ENCODE peak calls at places on chromosomes 1 and 21, in five cellular contexts. One of them, this sample, is unnamed.

GRCh38 chr1:153375511-153375910 is at the start of gene S100A12:
- DNase-seq in transverse colon: no peak
- DNase-seq in fibroblast of pulmonary artery: peak
- DNase-seq in AG04449: peak
- DNase-seq in left lung: no peak
- DNase-seq in this sample: no peak

GRCh38 chr1:94398356-94398755 is 19.8 kb upstream of the ABCD3 start:
- DNase-seq in fibroblast of pulmonary artery: no peak
- DNase-seq in AG04449: no peak
- DNase-seq in transverse colon: no peak
- DNase-seq in left lung: no peak
- DNase-seq in this sample: no peak

GRCh38 chr1:1267488-1268283 is 6.0 kb downstream of the UBE2J2 start:
- DNase-seq in left lung: no peak
- DNase-seq in transverse colon: no peak
- DNase-seq in AG04449: no peak
- DNase-seq in fibroblast of pulmonary artery: no peak
- DNase-seq in this sample: no peak

GRCh38 chr1:98991127-98992003 is 13.3 kb downstream of the PLPPR5 start:
- DNase-seq in fibroblast of pulmonary artery: peak
- DNase-seq in transverse colon: no peak
- DNase-seq in AG04449: peak
- DNase-seq in left lung: no peak
- DNase-seq in this sample: no peak

GRCh38 chr1:55277377-55278130 is 62.4 kb upstream of the USP24 start:
- DNase-seq in fibroblast of pulmonary artery: peak
- DNase-seq in AG04449: no peak
- DNase-seq in left lung: peak
- DNase-seq in transverse colon: peak
- DNase-seq in this sample: no peak

GRCh38 chr1:8860738-8861516 is 17.6 kb downstream of the ENO1 start:
- DNase-seq in transverse colon: no peak
- DNase-seq in fibroblast of pulmonary artery: no peak
- DNase-seq in left lung: peak
- DNase-seq in AG04449: no peak
- DNase-seq in this sample: no peak

GRCh38 chr1:7299994-7300393 is 471.1 kb upstream of the VAMP3 start:
- DNase-seq in AG04449: no peak
- DNase-seq in fibroblast of pulmonary artery: peak
- DNase-seq in left lung: no peak
- DNase-seq in transverse colon: no peak
- DNase-seq in this sample: no peak

GRCh38 chr21:26782349-26782748 is 62.9 kb downstream of the ADAMTS1 start:
- DNase-seq in left lung: no peak
- DNase-seq in AG04449: no peak
- DNase-seq in fibroblast of pulmonary artery: no peak
- DNase-seq in transverse colon: no peak
- DNase-seq in this sample: no peak

GRCh38 chr1:71414229-71414628 is 333.4 kb upstream of the ZRANB2 start:
- DNase-seq in AG04449: no peak
- DNase-seq in left lung: no peak
- DNase-seq in transverse colon: no peak
- DNase-seq in fibroblast of pulmonary artery: peak
- DNase-seq in this sample: no peak

GRCh38 chr1:95953005-95953404 is 719.0 kb downstream of the RWDD3 start:
- DNase-seq in fibroblast of pulmonary artery: peak
- DNase-seq in transverse colon: no peak
- DNase-seq in AG04449: no peak
- DNase-seq in left lung: no peak
- DNase-seq in this sample: no peak

GRCh38 chr1:25033828-25034451 is 103.9 kb upstream of the RUNX3 start:
- DNase-seq in left lung: peak
- DNase-seq in fibroblast of pulmonary artery: no peak
- DNase-seq in AG04449: no peak
- DNase-seq in transverse colon: peak
- DNase-seq in this sample: peak

GRCh38 chr1:246373828-246374569 is 133.1 kb downstream of the SMYD3 start:
- DNase-seq in transverse colon: no peak
- DNase-seq in left lung: no peak
- DNase-seq in fibroblast of pulmonary artery: no peak
- DNase-seq in AG04449: no peak
- DNase-seq in this sample: no peak

GRCh38 chr1:184485731-184486723 is 99.2 kb downstream of the C1orf21 start:
- DNase-seq in left lung: no peak
- DNase-seq in AG04449: no peak
- DNase-seq in transverse colon: no peak
- DNase-seq in fibroblast of pulmonary artery: no peak
- DNase-seq in this sample: no peak

GRCh38 chr21:41133896-41134522 is 34.0 kb upstream of the BACE2 start:
- DNase-seq in fibroblast of pulmonary artery: peak
- DNase-seq in transverse colon: no peak
- DNase-seq in left lung: no peak
- DNase-seq in AG04449: no peak
- DNase-seq in this sample: no peak

GRCh38 chr1:19013826-19014548 is 57.5 kb upstream of the IFFO2 start:
- DNase-seq in AG04449: no peak
- DNase-seq in left lung: no peak
- DNase-seq in fibroblast of pulmonary artery: no peak
- DNase-seq in transverse colon: peak
- DNase-seq in this sample: no peak

GRCh38 chr1:81505831-81506230 is 294.9 kb upstream of the ADGRL2 start:
- DNase-seq in transverse colon: no peak
- DNase-seq in fibroblast of pulmonary artery: no peak
- DNase-seq in left lung: no peak
- DNase-seq in AG04449: no peak
- DNase-seq in this sample: no peak

GRCh38 chr1:55127827-55128343 is 87.3 kb downstream of the USP24 start:
- DNase-seq in left lung: no peak
- DNase-seq in fibroblast of pulmonary artery: peak
- DNase-seq in AG04449: no peak
- DNase-seq in transverse colon: no peak
- DNase-seq in this sample: no peak

GRCh38 chr1:95207223-95207935 is 26.6 kb upstream of the RWDD3 start:
- DNase-seq in transverse colon: no peak
- DNase-seq in fibroblast of pulmonary artery: no peak
- DNase-seq in left lung: no peak
- DNase-seq in AG04449: no peak
- DNase-seq in this sample: no peak

GRCh38 chr1:153775432-153776311 is 465 bp downstream of the SLC27A3 start:
- DNase-seq in AG04449: no peak
- DNase-seq in fibroblast of pulmonary artery: peak
- DNase-seq in left lung: peak
- DNase-seq in transverse colon: peak
- DNase-seq in this sample: peak

GRCh38 chr1:20194770-20195463 is 8.6 kb upstream of the PLA2G2C start:
- DNase-seq in AG04449: no peak
- DNase-seq in left lung: peak
- DNase-seq in fibroblast of pulmonary artery: peak
- DNase-seq in transverse colon: peak
- DNase-seq in this sample: no peak

GRCh38 chr1:67052741-67053534 is 1.0 kb downstream of the SLC35D1 start:
- DNase-seq in AG04449: no peak
- DNase-seq in left lung: peak
- DNase-seq in transverse colon: peak
- DNase-seq in fibroblast of pulmonary artery: peak
- DNase-seq in this sample: no peak

GRCh38 chr1:164645921-164646320 is 86.9 kb downstream of the PBX1 start:
- DNase-seq in AG04449: no peak
- DNase-seq in transverse colon: no peak
- DNase-seq in fibroblast of pulmonary artery: no peak
- DNase-seq in left lung: no peak
- DNase-seq in this sample: no peak

GRCh38 chr1:8373547-8374270 is 55.8 kb downstream of the SLC45A1 start:
- DNase-seq in transverse colon: peak
- DNase-seq in AG04449: peak
- DNase-seq in fibroblast of pulmonary artery: peak
- DNase-seq in left lung: peak
- DNase-seq in this sample: no peak

GRCh38 chr1:16986596-16987361 is 6.4 kb upstream of the MFAP2 start:
- DNase-seq in fibroblast of pulmonary artery: no peak
- DNase-seq in left lung: no peak
- DNase-seq in transverse colon: no peak
- DNase-seq in AG04449: no peak
- DNase-seq in this sample: no peak
- TF ChIP-seq CTCF in fibroblast of pulmonary artery: peak
- TF ChIP-seq CTCF in left lung: no peak
- TF ChIP-seq CTCF in transverse colon: peak
- TF ChIP-seq CTCF in AG04449: peak
- TF ChIP-seq CTCF in this sample: peak

GRCh38 chr1:117069220-117069844 is 9.2 kb downstream of the TTF2 start:
- DNase-seq in fibroblast of pulmonary artery: no peak
- DNase-seq in left lung: no peak
- DNase-seq in AG04449: no peak
- DNase-seq in transverse colon: no peak
- DNase-seq in this sample: no peak
- TF ChIP-seq CTCF in fibroblast of pulmonary artery: no peak
- TF ChIP-seq CTCF in left lung: no peak
- TF ChIP-seq CTCF in AG04449: no peak
- TF ChIP-seq CTCF in transverse colon: no peak
- TF ChIP-seq CTCF in this sample: no peak

GRCh38 chr1:227255086-227255732 is 63.1 kb downstream of the CDC42BPA start:
- DNase-seq in fibroblast of pulmonary artery: no peak
- DNase-seq in left lung: no peak
- DNase-seq in transverse colon: no peak
- DNase-seq in AG04449: no peak
- DNase-seq in this sample: no peak

GRCh38 chr1:227253065-227253464 is 65.2 kb downstream of the CDC42BPA start:
- DNase-seq in fibroblast of pulmonary artery: no peak
- DNase-seq in left lung: no peak
- DNase-seq in AG04449: no peak
- DNase-seq in transverse colon: no peak
- DNase-seq in this sample: no peak

GRCh38 chr1:227260433-227260832 is 57.9 kb downstream of the CDC42BPA start:
- DNase-seq in AG04449: no peak
- DNase-seq in fibroblast of pulmonary artery: no peak
- DNase-seq in left lung: no peak
- DNase-seq in transverse colon: no peak
- DNase-seq in this sample: no peak

GRCh38 chr1:227261501-227261900 is 56.8 kb downstream of the CDC42BPA start:
- DNase-seq in fibroblast of pulmonary artery: no peak
- DNase-seq in left lung: no peak
- DNase-seq in AG04449: no peak
- DNase-seq in transverse colon: no peak
- DNase-seq in this sample: no peak

GRCh38 chr1:227257964-227258363 is 60.3 kb downstream of the CDC42BPA start:
- DNase-seq in left lung: no peak
- DNase-seq in AG04449: no peak
- DNase-seq in transverse colon: no peak
- DNase-seq in fibroblast of pulmonary artery: no peak
- DNase-seq in this sample: no peak
- TF ChIP-seq CTCF in left lung: no peak
- TF ChIP-seq CTCF in AG04449: no peak
- TF ChIP-seq CTCF in transverse colon: no peak
- TF ChIP-seq CTCF in fibroblast of pulmonary artery: no peak
- TF ChIP-seq CTCF in this sample: peak

GRCh38 chr1:61851849-61852692 is 109.8 kb downstream of the PATJ start:
- DNase-seq in fibroblast of pulmonary artery: peak
- DNase-seq in AG04449: peak
- DNase-seq in transverse colon: no peak
- DNase-seq in left lung: no peak
- DNase-seq in this sample: no peak

GRCh38 chr1:61852693-61853060 is 110.4 kb downstream of the PATJ start:
- DNase-seq in AG04449: no peak
- DNase-seq in left lung: no peak
- DNase-seq in fibroblast of pulmonary artery: no peak
- DNase-seq in transverse colon: no peak
- DNase-seq in this sample: no peak

GRCh38 chr1:61851235-61851634 is 109.0 kb downstream of the PATJ start:
- DNase-seq in fibroblast of pulmonary artery: no peak
- DNase-seq in left lung: no peak
- DNase-seq in AG04449: no peak
- DNase-seq in transverse colon: no peak
- DNase-seq in this sample: no peak

DNA sequence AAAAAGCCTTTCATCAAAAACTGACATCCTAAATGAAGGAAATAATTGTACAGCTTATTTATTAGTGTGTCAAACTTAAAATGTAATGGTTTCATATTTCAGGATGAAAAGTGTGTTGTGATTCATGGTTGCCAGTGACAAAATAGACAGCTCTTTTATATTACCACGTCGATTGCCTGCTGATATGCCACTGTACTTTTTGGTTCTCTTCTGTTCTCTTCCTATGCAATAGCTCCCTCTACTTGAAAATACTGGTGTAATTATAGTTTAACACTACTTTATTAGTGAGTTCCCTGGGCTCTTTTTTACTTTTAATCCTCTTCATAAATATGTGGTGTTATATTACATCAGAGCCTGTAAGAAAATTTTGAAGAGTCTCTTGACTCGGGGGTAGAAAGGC is 111.3 kb downstream of the PATJ start:
- DNase-seq in fibroblast of pulmonary artery: peak
- DNase-seq in left lung: no peak
- DNase-seq in AG04449: no peak
- DNase-seq in transverse colon: no peak
- DNase-seq in this sample: no peak
- TF ChIP-seq CTCF in fibroblast of pulmonary artery: peak
- TF ChIP-seq CTCF in left lung: no peak
- TF ChIP-seq CTCF in AG04449: peak
- TF ChIP-seq CTCF in transverse colon: no peak
- TF ChIP-seq CTCF in this sample: peak

DNA sequence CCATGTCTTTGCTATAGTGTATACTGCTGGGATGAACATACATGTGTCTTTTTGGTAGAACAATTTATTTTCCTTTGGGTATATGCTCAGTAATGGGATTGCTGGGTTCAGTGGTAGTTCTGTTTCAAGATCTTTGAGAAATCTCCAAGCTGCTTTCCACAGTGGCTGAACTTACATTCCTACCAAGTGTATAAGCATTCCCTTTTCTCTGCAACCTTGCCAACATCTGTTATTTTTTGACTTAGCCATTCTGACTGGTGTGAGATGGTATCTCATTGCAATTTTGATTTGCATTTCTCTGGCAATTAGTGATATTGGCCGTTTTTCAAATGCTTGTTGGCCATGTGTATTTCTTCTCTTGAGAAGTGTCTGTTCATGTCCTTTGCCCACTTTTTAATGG is 37.5 kb upstream of the ANGPTL1 start:
- DNase-seq in transverse colon: no peak
- DNase-seq in fibroblast of pulmonary artery: peak
- DNase-seq in AG04449: peak
- DNase-seq in left lung: no peak
- DNase-seq in this sample: no peak
- TF ChIP-seq CTCF in transverse colon: no peak
- TF ChIP-seq CTCF in fibroblast of pulmonary artery: no peak
- TF ChIP-seq CTCF in AG04449: no peak
- TF ChIP-seq CTCF in left lung: no peak
- TF ChIP-seq CTCF in this sample: no peak